ENCODE peak calls at places on chromosomes 4 and X, in nine cellular contexts. U, Z, A, R, I, D, J, E and M are unnamed samples. For H3K4me1, the result is how much of the 10 kb centered on the place peaks cover.

GRCh38 chr4:21476753-21477152 is 471.8 kb downstream of the KCNIP4 start:
- DNase-seq in U (no peak), Z (no peak), A (no peak), R (no peak), I (no peak), D (no peak), J (no peak), E (no peak), M (no peak)

GRCh38 chr4:163221467-163221866 is 54.8 kb upstream of the NAF1 start:
- DNase-seq in U (no peak), Z (no peak), A (no peak), R (no peak), I (no peak), D (no peak), J (no peak), E (no peak), M (no peak)

GRCh38 chr4:1093391-1094335 is 19.7 kb downstream of the RNF212 start:
- DNase-seq in U (no peak), Z (no peak), A (no peak), R (no peak), I (no peak), D (no peak), J (no peak), E (no peak), M (no peak)

GRCh38 chrX:107168712-107169111 is 37.5 kb downstream of the NUP62CL start:
- DNase-seq in U (no peak), Z (no peak), A (no peak), R (no peak), I (no peak), D (no peak), J (no peak), E (no peak), M (no peak)

GRCh38 chrX:71998836-71999509 is 88.3 kb downstream of the NHSL2 start:
- DNase-seq in U (no peak), Z (peak), A (no peak), R (peak), I (peak), D (no peak), J (no peak), E (peak), M (no peak)

GRCh38 chr4:8015512-8015911 is 75.9 kb upstream of the AFAP1 start:
- DNase-seq in U (no peak), Z (peak), A (no peak), R (peak), I (no peak), D (no peak), J (peak), E (no peak), M (no peak)

GRCh38 chr4:31007858-31008257 is 287.7 kb downstream of the PCDH7 start:
- DNase-seq in U (no peak), Z (peak), A (no peak), R (peak), I (no peak), D (no peak), J (no peak), E (no peak), M (no peak)

GRCh38 chrX:64093761-64094160 is 111.7 kb downstream of the AMER1 start:
- DNase-seq in U (no peak), Z (no peak), A (no peak), R (peak), I (no peak), D (no peak), J (peak), E (peak), M (no peak)

GRCh38 chr4:76341063-76341462 is 34.5 kb downstream of the STBD1 start:
- DNase-seq in U (no peak), Z (no peak), A (no peak), R (peak), I (no peak), D (no peak), J (peak), E (peak), M (no peak)

GRCh38 chrX:2692221-2693122 is 1.4 kb downstream of the CD99 start:
- DNase-seq in U (peak), Z (no peak), A (no peak), R (no peak), I (peak), D (peak), J (peak), E (peak), M (peak)

GRCh38 chr4:8853249-8853648 is 18.4 kb downstream of the HMX1 start:
- DNase-seq in U (no peak), Z (no peak), A (no peak), R (no peak), I (no peak), D (no peak), J (no peak), E (no peak), M (no peak)

GRCh38 chr4:174389439-174389838 is 105.7 kb downstream of the CEP44 start:
- DNase-seq in U (no peak), Z (no peak), A (no peak), R (no peak), I (no peak), D (no peak), J (no peak), E (no peak), M (no peak)

GRCh38 chr4:157271166-157271869 is 50.8 kb downstream of the GRIA2 start:
- DNase-seq in U (no peak), Z (no peak), A (no peak), R (no peak), I (no peak), D (no peak), J (no peak), E (no peak), M (no peak)

GRCh38 chr4:1231637-1232360 is 17.1 kb downstream of the CTBP1 start:
- DNase-seq in U (peak), Z (no peak), A (no peak), R (no peak), I (no peak), D (no peak), J (no peak), E (no peak), M (peak)

GRCh38 chrX:12610079-12610478 is 181.1 kb upstream of the PRPS2 start:
- DNase-seq in U (no peak), Z (no peak), A (no peak), R (no peak), I (no peak), D (no peak), J (peak), E (peak), M (no peak)

GRCh38 chrX:130109429-130110378 is 593 bp downstream of the ELF4 start:
- DNase-seq in U (peak), Z (no peak), A (no peak), R (peak), I (no peak), D (peak), J (peak), E (peak), M (peak)

GRCh38 chrX:130268500-130269170 is at the start of gene ZNF280C:
- DNase-seq in U (peak), Z (peak), A (peak), R (peak), I (peak), D (peak), J (peak), E (peak), M (peak)

GRCh38 chr4:5051210-5051691 is at the start of gene STK32B:
- DNase-seq in U (peak), Z (peak), A (no peak), R (peak), I (peak), D (peak), J (peak), E (peak), M (peak)

GRCh38 chrX:34903316-34903715 is 39.3 kb upstream of the FAM47B start:
- DNase-seq in U (no peak), Z (no peak), A (no peak), R (peak), I (no peak), D (no peak), J (peak), E (no peak), M (no peak)

GRCh38 chr4:2194556-2194955 is 47.4 kb downstream of the HAUS3 start:
- DNase-seq in U (no peak), Z (no peak), A (no peak), R (no peak), I (no peak), D (no peak), J (peak), E (no peak), M (no peak)

GRCh38 chr4:112173593-112174559 is 28.6 kb downstream of the FAM241A start:
- DNase-seq in U (no peak), Z (no peak), A (no peak), R (no peak), I (no peak), D (no peak), J (no peak), E (no peak), M (no peak)

GRCh38 chrX:19593684-19594083 is 78.4 kb upstream of the MAP3K15 start:
- DNase-seq in U (no peak), Z (peak), A (peak), R (peak), I (no peak), D (no peak), J (peak), E (peak), M (no peak)

GRCh38 chr4:39304651-39305050 is 61.5 kb downstream of the RFC1 start:
- DNase-seq in U (no peak), Z (no peak), A (no peak), R (no peak), I (no peak), D (no peak), J (no peak), E (no peak), M (no peak)

GRCh38 chr4:26000274-26000950 is 86.4 kb downstream of the SMIM20 start:
- DNase-seq in U (no peak), Z (no peak), A (no peak), R (no peak), I (no peak), D (no peak), J (peak), E (no peak), M (no peak)

GRCh38 chr4:147994491-147995385 is 262.9 kb downstream of the ARHGAP10 start:
- DNase-seq in U (no peak), Z (no peak), A (no peak), R (no peak), I (no peak), D (no peak), J (peak), E (no peak), M (no peak)

GRCh38 chr4:139736661-139737060 is 71.0 kb downstream of the MGST2 start:
- DNase-seq in U (no peak), Z (no peak), A (no peak), R (no peak), I (no peak), D (no peak), J (no peak), E (peak), M (no peak)

GRCh38 chr4:139740531-139741041 is 75.0 kb downstream of the MGST2 start:
- DNase-seq in U (no peak), Z (peak), A (no peak), R (peak), I (peak), D (peak), J (peak), E (peak), M (no peak)

GRCh38 chr4:139738846-139739613 is 73.4 kb downstream of the MGST2 start:
- DNase-seq in U (no peak), Z (no peak), A (no peak), R (no peak), I (no peak), D (no peak), J (no peak), E (no peak), M (no peak)

GRCh38 chr4:139743027-139743426 is 77.4 kb downstream of the MGST2 start:
- DNase-seq in U (no peak), Z (no peak), A (no peak), R (no peak), I (no peak), D (no peak), J (no peak), E (no peak), M (no peak)

DNA sequence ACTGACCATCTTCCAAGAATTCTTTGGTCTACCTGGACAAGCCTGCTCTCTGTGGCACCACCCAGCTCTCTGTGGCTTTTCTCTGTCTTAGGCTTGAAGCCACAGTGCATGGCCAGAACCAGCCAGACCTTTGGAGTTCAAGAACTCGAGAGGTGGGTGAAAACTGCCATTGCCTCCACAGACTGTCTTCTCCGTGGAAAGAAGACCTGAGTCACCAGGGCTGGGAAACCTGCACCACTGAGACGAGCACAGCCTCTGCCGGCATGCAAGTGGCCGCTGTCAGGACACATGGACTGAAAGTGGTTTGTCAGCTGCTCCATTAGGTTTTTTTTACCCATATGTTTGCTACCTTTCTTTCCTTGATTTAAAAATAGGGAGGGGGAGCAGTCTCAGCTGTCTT is 74.5 kb downstream of the MGST2 start:
- DNase-seq in U (no peak), Z (peak), A (no peak), R (no peak), I (peak), D (no peak), J (no peak), E (no peak), M (no peak)
- H3K4me1 ChIP-seq in U (under half), Z (under half), A (under half), R (under half), I (under half), D (under half), J (under half), E (under half), M (half or more)

GRCh38 chrX:7225338-7225737 is 77.4 kb upstream of the PUDP start:
- DNase-seq in U (no peak), Z (no peak), A (no peak), R (no peak), I (no peak), D (no peak), J (no peak), E (no peak), M (no peak)

GRCh38 chrX:7219153-7219705 is 71.3 kb upstream of the PUDP start:
- DNase-seq in U (no peak), Z (no peak), A (no peak), R (no peak), I (no peak), D (no peak), J (no peak), E (peak), M (no peak)

GRCh38 chrX:7228226-7228625 is 80.3 kb upstream of the PUDP start:
- DNase-seq in U (no peak), Z (no peak), A (no peak), R (no peak), I (no peak), D (no peak), J (no peak), E (no peak), M (no peak)

GRCh38 chrX:7218321-7219152 is 70.6 kb upstream of the PUDP start:
- DNase-seq in U (no peak), Z (no peak), A (no peak), R (no peak), I (no peak), D (no peak), J (no peak), E (no peak), M (no peak)

GRCh38 chrX:7223271-7223670 is 75.3 kb upstream of the PUDP start:
- DNase-seq in U (no peak), Z (no peak), A (no peak), R (no peak), I (no peak), D (no peak), J (no peak), E (no peak), M (no peak)
- H3K4me1 ChIP-seq in U (under half), Z (under half), A (under half), R (under half), I (under half), D (under half), J (under half), E (under half), M (under half)

DNA sequence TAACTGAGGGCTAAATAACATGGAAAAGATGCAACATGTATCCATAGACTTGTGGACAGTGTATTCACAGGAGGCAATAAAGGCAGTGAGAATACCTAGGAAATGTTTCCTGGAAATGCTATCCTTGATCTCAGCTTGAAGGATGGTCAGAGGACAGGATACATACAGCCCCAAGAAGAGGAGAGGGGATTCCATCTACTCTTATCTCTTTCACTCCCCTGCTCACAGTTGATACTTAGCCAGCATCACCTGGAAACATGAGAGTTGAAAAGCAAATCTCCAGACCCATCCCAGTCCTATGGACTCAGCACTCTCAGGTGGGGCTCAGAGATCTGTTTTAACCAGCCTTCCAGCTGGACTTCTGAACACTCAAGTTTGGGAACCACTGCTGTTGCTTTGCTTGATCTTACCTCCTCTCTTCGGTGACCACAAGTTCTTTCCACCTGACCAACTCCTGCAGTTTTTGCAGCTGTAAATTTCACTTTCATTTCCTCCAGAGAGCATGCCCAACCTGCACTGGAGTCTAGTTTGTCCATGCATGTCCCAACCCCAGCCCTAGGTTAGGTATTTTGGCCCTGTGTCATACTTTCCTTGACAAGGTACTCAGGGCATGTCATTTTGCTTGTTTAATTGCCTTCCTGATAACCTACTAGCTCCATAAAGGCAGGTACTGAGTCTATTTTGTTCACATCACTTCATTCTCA is 10.4 kb downstream of the RELL1 start:
- DNase-seq in U (no peak), Z (no peak), A (no peak), R (no peak), I (no peak), D (no peak), J (no peak), E (no peak), M (no peak)
- H3K4me1 ChIP-seq in U (under half), Z (under half), A (under half), R (under half), I (under half), D (under half), J (under half), E (under half), M (under half)

DNA sequence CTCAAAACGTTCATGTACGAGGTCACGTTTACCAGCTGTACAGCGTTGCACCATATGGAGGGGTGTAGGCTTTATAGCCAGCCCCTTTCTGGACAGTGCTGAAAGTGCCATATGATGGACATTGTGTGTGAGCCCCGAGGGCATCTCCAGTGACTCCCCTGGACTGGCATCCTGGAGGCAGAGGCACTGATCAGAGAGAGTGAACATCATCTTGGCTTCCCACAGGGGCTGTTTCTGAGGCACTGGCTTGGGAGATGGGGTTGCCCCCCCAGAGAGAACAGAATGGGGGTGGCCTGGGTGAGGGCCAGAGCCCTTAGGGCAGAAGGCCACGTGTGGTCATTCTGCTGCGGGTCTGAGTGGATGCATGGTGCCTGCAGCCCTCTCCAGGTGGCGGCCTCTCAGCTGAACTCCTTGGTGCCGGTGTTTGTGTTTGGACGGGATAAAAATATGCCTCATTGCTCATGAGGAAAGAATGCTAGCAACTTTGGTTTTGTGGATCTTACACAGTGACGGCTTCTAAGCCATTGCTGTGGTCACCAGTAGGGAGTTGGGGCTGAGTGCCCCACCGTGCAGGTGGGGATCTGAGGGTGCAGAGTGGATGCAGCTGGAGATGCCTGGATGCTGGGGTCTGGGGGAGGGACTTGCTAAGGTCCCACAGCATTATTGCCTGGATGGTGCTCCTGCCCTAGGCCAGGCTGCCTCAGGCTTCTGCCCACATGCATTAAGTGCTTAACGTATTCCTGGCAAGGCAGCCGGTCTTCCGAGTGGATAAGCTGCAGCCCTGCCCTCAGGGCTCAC is 3.4 kb downstream of the WFS1 start:
- DNase-seq in U (peak), Z (peak), A (no peak), R (no peak), I (peak), D (peak), J (peak), E (peak), M (peak)
- H3K4me1 ChIP-seq in U (under half), Z (under half), A (under half), R (under half), I (under half), D (half or more), J (under half), E (under half), M (under half)

DNA sequence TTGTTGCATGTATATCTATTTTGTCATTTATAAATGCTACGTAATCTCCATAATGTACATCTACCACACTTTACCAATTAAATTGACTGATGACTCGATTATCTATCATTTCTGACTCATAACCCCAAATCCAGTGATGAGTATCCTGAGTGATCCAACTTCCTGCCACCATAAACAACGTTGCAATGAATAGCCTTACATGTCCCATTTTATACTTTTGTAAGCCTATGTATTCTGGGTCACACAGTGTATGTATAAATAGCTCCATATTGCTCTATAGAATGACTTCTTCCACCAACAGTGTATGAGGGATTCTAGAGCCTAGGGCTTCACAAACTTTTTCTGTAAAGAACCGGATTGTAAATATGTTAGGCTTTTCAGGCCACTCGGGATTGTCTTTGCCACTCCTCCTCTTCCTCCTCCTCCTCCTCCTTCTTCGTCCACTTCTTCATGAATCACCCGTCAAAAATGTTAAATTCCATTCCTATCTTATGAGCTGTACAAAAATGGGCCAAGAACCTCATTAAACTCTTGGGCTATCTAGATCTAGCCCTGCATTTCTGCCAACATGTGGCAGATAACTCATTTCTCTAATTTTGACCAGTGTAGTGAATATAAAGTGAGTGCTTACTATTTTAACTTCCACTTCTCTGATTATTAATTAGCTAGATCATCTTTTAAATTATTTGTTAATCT is 672.2 kb upstream of the AMOT start:
- DNase-seq in U (no peak), Z (no peak), A (no peak), R (peak), I (no peak), D (no peak), J (peak), E (peak), M (no peak)
- H3K4me1 ChIP-seq in U (under half), Z (under half), A (under half), R (under half), I (under half), D (under half), J (under half), E (under half), M (under half)